ENCODE peak calls at places on chromosome 19, in ten cellular contexts. K is GM23338, I is Peyer's patch, V is fibroblast of lung, F is heart right ventricle, E is heart left ventricle, A is upper lobe of right lung, L is HCT116, N is RWPE1, Z is psoas muscle. P is an unnamed sample.

GRCh38 chr19:48390188-48391099 is 907 bp downstream of the KDELR1 start:
- DNase-seq in K (peak), I (peak), V (peak), F (peak), E (peak), A (peak), L (no peak), N (peak), Z (peak), P (peak)

GRCh38 chr19:36032251-36033104 is at the start of gene CLIP3:
- DNase-seq in K (peak), I (no peak), V (peak), F (peak), E (peak), A (no peak), L (no peak), N (no peak), Z (peak), P (peak)

GRCh38 chr19:32748948-32749347 is 29.4 kb downstream of the TDRD12 start:
- DNase-seq in K (no peak), I (no peak), V (no peak), F (no peak), E (no peak), A (no peak), L (no peak), N (no peak), Z (no peak), P (no peak)

GRCh38 chr19:45879971-45880370 is 6.0 kb downstream of the IRF2BP1 start:
- DNase-seq in K (no peak), I (no peak), V (no peak), F (no peak), E (no peak), A (no peak), L (no peak), N (no peak), Z (no peak), P (no peak)

GRCh38 chr19:41226053-41226873 is 7.2 kb downstream of the AXL start:
- DNase-seq in K (peak), I (peak), V (peak), F (peak), E (peak), A (peak), L (peak), N (peak), Z (peak), P (peak)

GRCh38 chr19:56079609-56080008 is 41.5 kb downstream of the ZNF787 start:
- DNase-seq in K (no peak), I (no peak), V (no peak), F (no peak), E (no peak), A (no peak), L (no peak), N (no peak), Z (no peak), P (no peak)

GRCh38 chr19:44848805-44849457 is 2.8 kb downstream of the NECTIN2 start:
- DNase-seq in K (no peak), I (no peak), V (no peak), F (peak), E (peak), A (no peak), L (no peak), N (no peak), Z (no peak), P (no peak)

GRCh38 chr19:39401549-39402416 is 4.9 kb upstream of the ZFP36 start:
- DNase-seq in K (no peak), I (peak), V (peak), F (peak), E (peak), A (peak), L (peak), N (no peak), Z (peak), P (peak)

GRCh38 chr19:48715681-48716171 is 3.8 kb downstream of the MAMSTR start:
- DNase-seq in K (peak), I (no peak), V (no peak), F (no peak), E (no peak), A (no peak), L (no peak), N (no peak), Z (peak), P (no peak)

GRCh38 chr19:55227241-55228014 is 1.1 kb downstream of the TMEM86B start:
- DNase-seq in K (no peak), I (no peak), V (no peak), F (no peak), E (no peak), A (no peak), L (no peak), N (no peak), Z (peak), P (no peak)

GRCh38 chr19:13963603-13964105 is 11.3 kb downstream of the DCAF15 start:
- DNase-seq in K (peak), I (no peak), V (no peak), F (no peak), E (no peak), A (no peak), L (no peak), N (no peak), Z (no peak), P (no peak)

GRCh38 chr19:47239610-47240296 is 8.8 kb upstream of the BBC3 start:
- DNase-seq in K (peak), I (peak), V (peak), F (peak), E (peak), A (peak), L (no peak), N (no peak), Z (peak), P (peak)

GRCh38 chr19:47407417-47407774 is 11.9 kb downstream of the MEIS3 start:
- DNase-seq in K (peak), I (no peak), V (no peak), F (no peak), E (no peak), A (no peak), L (no peak), N (no peak), Z (no peak), P (no peak)

GRCh38 chr19:6838062-6838655 is 49.2 kb upstream of the ADGRE1 start:
- DNase-seq in K (no peak), I (no peak), V (no peak), F (no peak), E (no peak), A (no peak), L (no peak), N (no peak), Z (no peak), P (no peak)

GRCh38 chr19:13353625-13354024 is 152.7 kb downstream of the CACNA1A start:
- DNase-seq in K (no peak), I (no peak), V (no peak), F (no peak), E (no peak), A (no peak), L (no peak), N (no peak), Z (no peak), P (no peak)

GRCh38 chr19:7421941-7422744 is 66.7 kb downstream of the PEX11G start:
- DNase-seq in K (no peak), I (no peak), V (no peak), F (no peak), E (no peak), A (no peak), L (peak), N (no peak), Z (no peak), P (no peak)

GRCh38 chr19:56085571-56086275 is 35.4 kb downstream of the ZNF787 start:
- DNase-seq in K (no peak), I (no peak), V (no peak), F (no peak), E (no peak), A (peak), L (no peak), N (no peak), Z (no peak), P (no peak)

DNA sequence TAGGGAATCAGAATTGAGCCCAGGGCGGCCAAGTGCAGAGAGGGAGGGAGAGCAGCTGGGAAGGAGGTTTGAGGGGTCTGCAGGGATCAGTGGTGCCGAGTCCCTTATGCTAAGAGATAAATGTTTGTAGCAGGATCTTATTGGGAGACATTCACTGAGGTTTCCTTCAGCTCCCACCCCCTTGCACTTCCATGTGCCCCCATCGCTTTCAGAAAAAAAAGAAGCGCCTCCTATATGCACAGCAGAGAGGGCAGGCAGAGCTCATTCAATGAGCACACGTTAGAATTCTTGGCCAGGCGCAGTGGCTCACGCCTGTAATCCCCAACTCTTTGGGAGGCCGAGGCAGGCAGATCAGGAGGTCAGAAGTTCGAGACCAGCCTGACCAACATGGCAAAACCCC is 28.0 kb downstream of the CYP4F2 start:
- DNase-seq in K (no peak), I (no peak), V (no peak), F (no peak), E (no peak), A (no peak), L (no peak), N (no peak), Z (no peak), P (no peak)
- H3K27ac ChIP-seq in K (no peak), I (no peak), V (no peak), F (no peak), E (no peak), A (no peak), L (peak), N (peak), Z (no peak), P (no peak)

DNA sequence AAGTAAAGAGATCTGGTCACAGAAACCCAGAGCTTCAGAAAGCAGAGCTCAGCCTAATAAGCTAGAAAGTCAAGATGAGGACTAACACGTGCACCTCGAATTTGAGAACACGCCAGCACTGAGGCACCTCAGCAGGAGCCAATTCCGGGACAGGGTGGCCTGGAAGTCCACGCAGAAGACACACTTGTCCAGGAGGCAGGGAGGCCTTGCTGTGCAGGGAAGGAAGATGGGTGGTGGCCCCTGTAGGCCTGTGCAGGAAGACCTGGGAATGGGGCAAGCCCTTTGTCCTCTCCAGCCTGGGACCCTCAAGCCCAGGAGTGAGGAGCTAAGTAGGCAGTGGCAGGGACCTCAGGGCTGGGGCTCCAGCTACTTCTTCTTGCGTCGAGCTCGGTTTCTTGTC is 16.3 kb upstream of the VSTM2B start:
- DNase-seq in K (no peak), I (no peak), V (no peak), F (no peak), E (no peak), A (peak), L (no peak), N (no peak), Z (no peak), P (no peak)
- TF ChIP-seq CTCF in K (no peak), I (no peak), V (no peak), F (no peak), E (no peak), A (no peak), L (no peak), N (no peak), Z (no peak), P (no peak)

GRCh38 chr19:11387154-11388034 is 3.3 kb upstream of the EPOR start:
- DNase-seq in K (no peak), I (no peak), V (no peak), F (no peak), E (no peak), A (no peak), L (no peak), N (no peak), Z (no peak), P (no peak)
- H3K27ac ChIP-seq in K (no peak), I (peak), V (no peak), F (no peak), E (no peak), A (peak), L (no peak), N (no peak), Z (no peak), P (no peak)

DNA sequence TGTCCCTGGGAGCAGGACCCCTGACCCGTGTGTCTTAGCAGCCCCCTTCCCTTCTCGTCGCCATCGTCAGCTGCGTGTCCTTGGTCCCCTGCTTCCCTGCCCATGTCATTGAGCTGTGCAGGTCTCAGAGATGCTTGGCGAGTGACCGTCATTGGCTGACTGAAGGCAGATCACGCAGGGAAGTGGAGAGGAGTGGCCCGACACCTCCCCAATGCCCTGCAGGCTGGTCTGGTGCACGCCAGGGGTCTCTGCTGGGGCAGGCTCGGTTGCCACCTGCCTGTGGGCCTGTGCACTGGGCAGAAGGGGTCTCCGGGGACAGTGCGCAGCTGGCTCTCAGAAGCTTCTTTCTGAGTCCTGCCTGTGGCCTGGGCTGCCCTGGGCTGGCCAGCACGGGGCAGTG is 6.2 kb downstream of the GNA11 start:
- DNase-seq in K (no peak), I (no peak), V (no peak), F (no peak), E (no peak), A (no peak), L (no peak), N (no peak), Z (no peak), P (no peak)
- TF ChIP-seq CTCF in K (no peak), I (no peak), V (no peak), F (no peak), E (no peak), A (no peak), L (no peak), N (no peak), Z (no peak), P (no peak)

P was measured in CD8-positive, alpha-beta T cell.